ENCODE peak calls at places on chromosome 14, in eight cellular contexts. One of them, this sample, is unnamed.

GRCh38 chr14:70981005-70981952 is 74.0 kb downstream of the PCNX1 start:
- DNase-seq in GM23338: no peak
- DNase-seq in BE2C: no peak
- DNase-seq in fibroblast of mammary gland: no peak
- DNase-seq in osteoblast: peak; percentile 89
- DNase-seq in HFF-Myc: no peak
- DNase-seq in lower lobe of right lung: no peak
- DNase-seq in tibial artery: no peak
- DNase-seq in this sample: no peak

GRCh38 chr14:54475187-54475881 is 13.4 kb downstream of the GMFB start:
- DNase-seq in tibial artery: no peak
- DNase-seq in HFF-Myc: no peak
- DNase-seq in GM23338: no peak
- DNase-seq in fibroblast of mammary gland: peak; percentile 31
- DNase-seq in BE2C: no peak
- DNase-seq in lower lobe of right lung: no peak
- DNase-seq in osteoblast: no peak
- DNase-seq in this sample: no peak

GRCh38 chr14:57816568-57817284 is 49.2 kb downstream of the SLC35F4 start:
- DNase-seq in HFF-Myc: no peak
- DNase-seq in osteoblast: no peak
- DNase-seq in BE2C: no peak
- DNase-seq in tibial artery: no peak
- DNase-seq in fibroblast of mammary gland: peak; percentile 70
- DNase-seq in lower lobe of right lung: no peak
- DNase-seq in GM23338: no peak
- DNase-seq in this sample: peak; percentile 10

GRCh38 chr14:51022769-51023168 is 72.1 kb downstream of the TRIM9 start:
- DNase-seq in HFF-Myc: no peak
- DNase-seq in fibroblast of mammary gland: no peak
- DNase-seq in GM23338: no peak
- DNase-seq in BE2C: no peak
- DNase-seq in osteoblast: no peak
- DNase-seq in lower lobe of right lung: no peak
- DNase-seq in tibial artery: no peak
- DNase-seq in this sample: no peak

GRCh38 chr14:68160779-68161546 is 341.4 kb downstream of the RAD51B start:
- DNase-seq in fibroblast of mammary gland: no peak
- DNase-seq in lower lobe of right lung: no peak
- DNase-seq in GM23338: no peak
- DNase-seq in tibial artery: no peak
- DNase-seq in osteoblast: no peak
- DNase-seq in BE2C: no peak
- DNase-seq in HFF-Myc: no peak
- DNase-seq in this sample: no peak

GRCh38 chr14:28975084-28975483 is 208.5 kb downstream of the FOXG1 start:
- DNase-seq in tibial artery: no peak
- DNase-seq in GM23338: peak; percentile 67
- DNase-seq in lower lobe of right lung: no peak
- DNase-seq in osteoblast: no peak
- DNase-seq in fibroblast of mammary gland: no peak
- DNase-seq in BE2C: no peak
- DNase-seq in HFF-Myc: no peak
- DNase-seq in this sample: no peak

GRCh38 chr14:101914083-101914482 is 50.3 kb upstream of the DYNC1H1 start:
- DNase-seq in osteoblast: no peak
- DNase-seq in HFF-Myc: no peak
- DNase-seq in lower lobe of right lung: no peak
- DNase-seq in tibial artery: no peak
- DNase-seq in fibroblast of mammary gland: no peak
- DNase-seq in GM23338: no peak
- DNase-seq in BE2C: no peak
- DNase-seq in this sample: no peak

GRCh38 chr14:54278087-54278486 is 118.7 kb upstream of the CDKN3 start:
- DNase-seq in HFF-Myc: no peak
- DNase-seq in tibial artery: no peak
- DNase-seq in osteoblast: no peak
- DNase-seq in fibroblast of mammary gland: no peak
- DNase-seq in BE2C: peak; percentile 74
- DNase-seq in GM23338: no peak
- DNase-seq in lower lobe of right lung: no peak
- DNase-seq in this sample: no peak

GRCh38 chr14:36748814-36749213 is 87.2 kb downstream of the PAX9 start:
- DNase-seq in BE2C: no peak
- DNase-seq in HFF-Myc: no peak
- DNase-seq in GM23338: no peak
- DNase-seq in fibroblast of mammary gland: no peak
- DNase-seq in tibial artery: no peak
- DNase-seq in lower lobe of right lung: no peak
- DNase-seq in osteoblast: no peak
- DNase-seq in this sample: no peak

GRCh38 chr14:34722723-34723545 is 8.5 kb upstream of the CFL2 start:
- DNase-seq in osteoblast: peak; percentile 92
- DNase-seq in GM23338: peak; percentile 69
- DNase-seq in BE2C: peak; percentile 26
- DNase-seq in lower lobe of right lung: no peak
- DNase-seq in HFF-Myc: peak; percentile 62
- DNase-seq in tibial artery: no peak
- DNase-seq in fibroblast of mammary gland: peak; percentile 73
- DNase-seq in this sample: peak; percentile 53

GRCh38 chr14:81144811-81145598 is 75.8 kb downstream of the GTF2A1 start:
- DNase-seq in BE2C: no peak
- DNase-seq in GM23338: no peak
- DNase-seq in tibial artery: no peak
- DNase-seq in HFF-Myc: no peak
- DNase-seq in fibroblast of mammary gland: no peak
- DNase-seq in osteoblast: no peak
- DNase-seq in lower lobe of right lung: no peak
- DNase-seq in this sample: no peak

GRCh38 chr14:21041676-21042433 is at the start of gene RNASE7:
- DNase-seq in HFF-Myc: no peak
- DNase-seq in fibroblast of mammary gland: peak; percentile 66
- DNase-seq in BE2C: no peak
- DNase-seq in tibial artery: no peak
- DNase-seq in osteoblast: peak; percentile 29
- DNase-seq in lower lobe of right lung: no peak
- DNase-seq in GM23338: no peak
- DNase-seq in this sample: no peak

GRCh38 chr14:38791862-38792261 is 311.2 kb downstream of the SEC23A start:
- DNase-seq in lower lobe of right lung: no peak
- DNase-seq in fibroblast of mammary gland: no peak
- DNase-seq in HFF-Myc: no peak
- DNase-seq in osteoblast: no peak
- DNase-seq in GM23338: peak; percentile 56
- DNase-seq in BE2C: no peak
- DNase-seq in tibial artery: no peak
- DNase-seq in this sample: no peak

GRCh38 chr14:94977016-94977415 is 180.3 kb downstream of the DICER1 start:
- DNase-seq in osteoblast: no peak
- DNase-seq in GM23338: no peak
- DNase-seq in fibroblast of mammary gland: no peak
- DNase-seq in lower lobe of right lung: no peak
- DNase-seq in BE2C: no peak
- DNase-seq in tibial artery: no peak
- DNase-seq in HFF-Myc: no peak
- DNase-seq in this sample: no peak

GRCh38 chr14:69464829-69465228 is 19.7 kb upstream of the PLEKHD1 start:
- DNase-seq in lower lobe of right lung: no peak
- DNase-seq in BE2C: no peak
- DNase-seq in fibroblast of mammary gland: peak; percentile 80
- DNase-seq in osteoblast: peak; percentile 90
- DNase-seq in GM23338: no peak
- DNase-seq in HFF-Myc: peak; percentile 48
- DNase-seq in tibial artery: no peak
- DNase-seq in this sample: no peak

DNA sequence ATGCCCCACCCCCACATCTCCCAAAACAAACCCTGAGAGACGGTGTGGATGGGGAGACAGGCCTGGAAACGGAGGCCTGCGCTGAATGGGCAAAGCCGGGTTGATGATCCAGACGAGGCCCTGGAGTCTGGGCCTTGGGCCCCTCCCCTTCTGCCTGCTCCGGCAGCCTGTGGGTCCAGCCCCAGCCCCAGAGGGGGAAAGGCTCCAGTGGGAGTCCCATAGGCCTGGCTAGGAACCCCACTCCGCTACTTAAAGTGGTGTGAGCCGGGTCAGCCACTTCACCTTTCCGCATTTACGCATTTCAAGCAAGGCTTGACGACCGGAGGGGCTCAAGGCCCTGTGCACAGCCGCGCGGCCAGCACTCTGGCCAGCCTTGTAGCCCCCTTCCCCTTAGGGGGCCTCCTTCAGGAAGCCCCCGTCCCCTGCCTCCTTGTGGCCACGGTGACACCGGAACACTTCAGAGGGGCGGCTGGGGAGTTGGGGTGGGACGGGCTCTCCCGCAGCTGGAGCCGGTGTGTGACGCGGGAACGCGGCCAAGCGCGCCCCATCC is 608 bp upstream of the TNFAIP2 start:
- DNase-seq in lower lobe of right lung: no peak
- DNase-seq in HFF-Myc: no peak
- DNase-seq in tibial artery: no peak
- DNase-seq in osteoblast: no peak
- DNase-seq in fibroblast of mammary gland: no peak
- DNase-seq in GM23338: no peak
- DNase-seq in BE2C: peak; percentile 72
- DNase-seq in this sample: peak; percentile 26
- H3K4me3 ChIP-seq in lower lobe of right lung: peak overlapping the region; percentile 77
- H3K4me3 ChIP-seq in HFF-Myc: no peak overlapping the region
- H3K4me3 ChIP-seq in tibial artery: peak overlapping the region; percentile 51
- H3K4me3 ChIP-seq in osteoblast: peak overlapping the region; percentile 75
- H3K4me3 ChIP-seq in fibroblast of mammary gland: no peak overlapping the region
- H3K4me3 ChIP-seq in GM23338: peak overlapping the region; percentile 55
- H3K4me3 ChIP-seq in BE2C: peak overlapping the region; percentile 43
- H3K4me3 ChIP-seq in this sample: peak overlapping the region; percentile 66

DNA sequence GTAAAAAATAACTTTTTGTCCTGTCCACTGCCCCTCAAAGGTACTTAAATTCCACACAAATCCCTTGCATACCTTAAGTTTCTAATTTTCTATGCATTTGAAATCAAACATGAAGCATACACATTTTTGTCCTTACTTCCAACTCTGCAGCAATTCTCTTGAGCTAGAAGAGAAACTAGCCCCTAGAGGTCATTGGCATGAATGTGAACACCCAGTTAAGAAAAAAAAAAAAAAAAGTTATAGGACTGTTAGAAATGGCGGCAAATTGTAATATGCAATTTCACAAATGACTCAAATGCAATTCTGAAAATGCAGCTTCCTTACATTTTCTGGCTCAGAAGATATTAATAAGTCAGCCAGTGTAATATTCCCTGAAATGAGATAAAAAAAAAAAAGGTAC is 4.6 kb upstream of the ESR2 start:
- DNase-seq in lower lobe of right lung: no peak
- DNase-seq in HFF-Myc: no peak
- DNase-seq in GM23338: peak; percentile 33
- DNase-seq in osteoblast: no peak
- DNase-seq in fibroblast of mammary gland: peak; percentile 5
- DNase-seq in BE2C: no peak
- DNase-seq in tibial artery: no peak
- DNase-seq in this sample: no peak
- TF ChIP-seq CTCF in lower lobe of right lung: no peak
- TF ChIP-seq CTCF in HFF-Myc: no peak
- TF ChIP-seq CTCF in GM23338: peak; percentile 27
- TF ChIP-seq CTCF in osteoblast: peak; percentile 10
- TF ChIP-seq CTCF in fibroblast of mammary gland: no peak
- TF ChIP-seq CTCF in BE2C: peak; percentile 15
- TF ChIP-seq CTCF in tibial artery: no peak
- TF ChIP-seq CTCF in this sample: peak; percentile 0

GRCh38 chr14:100221419-100222218 is 17.3 kb upstream of the YY1 start:
- DNase-seq in tibial artery: no peak
- DNase-seq in lower lobe of right lung: peak; percentile 80
- DNase-seq in GM23338: peak; percentile 91
- DNase-seq in fibroblast of mammary gland: peak; percentile 55
- DNase-seq in BE2C: no peak
- DNase-seq in HFF-Myc: no peak
- DNase-seq in osteoblast: peak; percentile 69
- DNase-seq in this sample: peak; percentile 86

GRCh38 chr14:100222219-100223093 is 16.5 kb upstream of the YY1 start:
- DNase-seq in tibial artery: no peak
- DNase-seq in HFF-Myc: no peak
- DNase-seq in BE2C: no peak
- DNase-seq in GM23338: peak; percentile 38
- DNase-seq in osteoblast: peak; percentile 35
- DNase-seq in lower lobe of right lung: no peak
- DNase-seq in fibroblast of mammary gland: no peak
- DNase-seq in this sample: peak; percentile 36

GRCh38 chr14:100225169-100225568 is 13.8 kb upstream of the YY1 start:
- DNase-seq in tibial artery: no peak
- DNase-seq in BE2C: no peak
- DNase-seq in GM23338: no peak
- DNase-seq in fibroblast of mammary gland: no peak
- DNase-seq in lower lobe of right lung: no peak
- DNase-seq in HFF-Myc: no peak
- DNase-seq in osteoblast: no peak
- DNase-seq in this sample: no peak

GRCh38 chr14:100224229-100224628 is 14.7 kb upstream of the YY1 start:
- DNase-seq in lower lobe of right lung: no peak
- DNase-seq in GM23338: no peak
- DNase-seq in HFF-Myc: no peak
- DNase-seq in osteoblast: no peak
- DNase-seq in fibroblast of mammary gland: no peak
- DNase-seq in BE2C: no peak
- DNase-seq in tibial artery: no peak
- DNase-seq in this sample: no peak

GRCh38 chr14:100223332-100224171 is 15.4 kb upstream of the YY1 start:
- DNase-seq in lower lobe of right lung: no peak
- DNase-seq in GM23338: peak; percentile 40
- DNase-seq in BE2C: no peak
- DNase-seq in HFF-Myc: no peak
- DNase-seq in osteoblast: peak; percentile 6
- DNase-seq in fibroblast of mammary gland: no peak
- DNase-seq in tibial artery: no peak
- DNase-seq in this sample: no peak
- H3K4me3 ChIP-seq in lower lobe of right lung: no peak overlapping the region
- H3K4me3 ChIP-seq in GM23338: peak overlapping the region; percentile 58
- H3K4me3 ChIP-seq in BE2C: no peak overlapping the region
- H3K4me3 ChIP-seq in HFF-Myc: no peak overlapping the region
- H3K4me3 ChIP-seq in osteoblast: no peak overlapping the region
- H3K4me3 ChIP-seq in fibroblast of mammary gland: no peak overlapping the region
- H3K4me3 ChIP-seq in tibial artery: no peak overlapping the region
- H3K4me3 ChIP-seq in this sample: no peak overlapping the region

DNA sequence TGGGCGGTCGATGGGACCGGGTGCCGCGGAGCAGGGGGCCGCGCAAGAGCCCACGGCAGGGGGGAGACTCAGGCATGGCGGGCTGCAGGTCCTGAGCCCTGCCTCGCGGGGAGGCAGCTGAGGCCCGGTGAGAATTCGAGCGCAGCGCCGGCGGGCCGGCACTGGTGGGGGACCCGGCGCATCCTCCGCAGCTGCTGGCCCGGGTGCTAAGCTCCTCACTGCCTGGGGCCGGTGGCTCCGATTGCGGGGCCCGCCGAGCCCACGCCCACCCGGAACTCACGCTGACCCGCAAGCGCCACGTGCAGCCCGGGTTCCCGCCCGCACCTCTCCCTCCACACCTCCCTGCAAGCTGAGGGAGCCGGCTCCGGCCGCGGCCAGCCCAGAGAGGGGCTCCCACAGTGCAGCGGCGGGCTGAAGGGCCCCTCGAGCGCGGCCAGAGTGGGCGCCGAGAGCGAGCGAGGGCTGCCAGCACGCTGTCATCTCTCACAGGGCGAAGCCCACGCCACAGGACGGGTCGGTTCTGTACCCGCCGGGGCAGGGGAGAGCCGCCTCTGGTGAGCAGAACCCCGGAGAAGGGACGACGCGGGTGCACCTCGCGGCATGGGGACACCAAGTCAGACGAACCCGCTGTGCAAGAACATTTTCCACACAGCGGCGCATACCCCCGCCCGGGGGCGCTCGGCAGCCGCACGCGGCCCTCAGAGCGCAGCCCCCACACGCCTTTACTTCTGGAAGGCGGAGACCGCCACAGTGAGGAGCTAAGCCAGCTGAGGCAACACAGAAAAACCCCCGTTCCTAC is 1.2 kb upstream of the SIVA1 start:
- DNase-seq in lower lobe of right lung: no peak
- DNase-seq in HFF-Myc: no peak
- DNase-seq in tibial artery: no peak
- DNase-seq in GM23338: no peak
- DNase-seq in fibroblast of mammary gland: no peak
- DNase-seq in BE2C: no peak
- DNase-seq in osteoblast: peak; percentile 0
- DNase-seq in this sample: no peak
- TF ChIP-seq CTCF in lower lobe of right lung: no peak
- TF ChIP-seq CTCF in HFF-Myc: no peak
- TF ChIP-seq CTCF in tibial artery: no peak
- TF ChIP-seq CTCF in GM23338: no peak
- TF ChIP-seq CTCF in fibroblast of mammary gland: no peak
- TF ChIP-seq CTCF in BE2C: no peak
- TF ChIP-seq CTCF in osteoblast: no peak
- TF ChIP-seq CTCF in this sample: no peak